ENCODE peak calls at places on chromosomes 2 and 18, in seven cellular contexts. C is fibroblast of lung, B is esophagus squamous epithelium, Y is stomach, E is GM06990, O is NB4, G is OCI-LY7. R is an unnamed sample.

GRCh38 chr18:74689251-74689650 is 91.6 kb downstream of the ZNF407 start:
- DNase-seq in C (peak), B (no peak), Y (no peak), E (no peak), O (no peak), G (no peak), R (peak)

GRCh38 chr2:28346587-28346986 is 46.1 kb upstream of the FOSL2 start:
- DNase-seq in C (no peak), B (no peak), Y (no peak), E (no peak), O (no peak), G (no peak), R (no peak)

GRCh38 chr2:109647636-109648035 is 33.5 kb downstream of the SOWAHC start:
- DNase-seq in C (peak), B (no peak), Y (no peak), E (no peak), O (no peak), G (no peak), R (no peak)

GRCh38 chr2:240956161-240956934 is 42.1 kb upstream of the SNED1 start:
- DNase-seq in C (no peak), B (no peak), Y (peak), E (no peak), O (no peak), G (no peak), R (no peak)

GRCh38 chr2:953975-954686 is 3.5 kb downstream of the SNTG2 start:
- DNase-seq in C (peak), B (no peak), Y (no peak), E (no peak), O (peak), G (no peak), R (peak)

GRCh38 chr2:188338463-188338862 is 46.8 kb downstream of the GULP1 start:
- DNase-seq in C (no peak), B (no peak), Y (no peak), E (no peak), O (no peak), G (no peak), R (no peak)

GRCh38 chr18:45874501-45875184 is 49.2 kb downstream of the SIGLEC15 start:
- DNase-seq in C (peak), B (no peak), Y (no peak), E (peak), O (peak), G (peak), R (no peak)

GRCh38 chr18:46899274-46899948 is 17.9 kb downstream of the PIAS2 start:
- DNase-seq in C (peak), B (no peak), Y (no peak), E (no peak), O (no peak), G (no peak), R (no peak)

GRCh38 chr2:85750509-85751299 is 3.1 kb upstream of the ATOH8 start:
- DNase-seq in C (peak), B (peak), Y (peak), E (no peak), O (peak), G (peak), R (peak)

GRCh38 chr2:108199726-108200125 is 40.0 kb upstream of the SULT1C3 start:
- DNase-seq in C (peak), B (no peak), Y (no peak), E (no peak), O (no peak), G (no peak), R (no peak)

GRCh38 chr2:29000481-29000880 is 19.4 kb downstream of the TOGARAM2 start:
- DNase-seq in C (no peak), B (no peak), Y (peak), E (peak), O (peak), G (peak), R (no peak)

GRCh38 chr2:201656102-201656501 is 12.8 kb upstream of the TMEM237 start:
- DNase-seq in C (no peak), B (no peak), Y (no peak), E (no peak), O (no peak), G (no peak), R (no peak)

GRCh38 chr2:19426144-19426543 is 67.7 kb upstream of the OSR1 start:
- DNase-seq in C (no peak), B (no peak), Y (no peak), E (no peak), O (no peak), G (no peak), R (no peak)

GRCh38 chr2:22078701-22079100 is 954.9 kb downstream of the TDRD15 start:
- DNase-seq in C (no peak), B (no peak), Y (no peak), E (no peak), O (no peak), G (no peak), R (no peak)

GRCh38 chr2:96788393-96789244 is 27.4 kb upstream of the CNNM3 start:
- DNase-seq in C (peak), B (no peak), Y (peak), E (no peak), O (no peak), G (no peak), R (peak)

GRCh38 chr2:38533180-38533579 is 69.5 kb downstream of the HNRNPLL start:
- DNase-seq in C (no peak), B (no peak), Y (no peak), E (peak), O (no peak), G (peak), R (no peak)

GRCh38 chr18:77039196-77040140 is 93.1 kb downstream of the MBP start:
- DNase-seq in C (peak), B (no peak), Y (no peak), E (no peak), O (no peak), G (no peak), R (no peak)

GRCh38 chr18:48802543-48803428 is 148.0 kb downstream of the SMAD7 start:
- DNase-seq in C (no peak), B (no peak), Y (peak), E (no peak), O (no peak), G (no peak), R (no peak)

GRCh38 chr2:73640537-73640936 is 1.7 kb downstream of the NAT8 start:
- DNase-seq in C (no peak), B (no peak), Y (peak), E (no peak), O (no peak), G (no peak), R (peak)

GRCh38 chr2:2254206-2254605 is 76.9 kb downstream of the MYT1L start:
- DNase-seq in C (no peak), B (no peak), Y (no peak), E (no peak), O (no peak), G (no peak), R (no peak)

GRCh38 chr2:163182764-163183354 is 344.3 kb upstream of the KCNH7 start:
- DNase-seq in C (peak), B (no peak), Y (no peak), E (no peak), O (peak), G (peak), R (peak)

GRCh38 chr2:70888389-70888924 is 47.2 kb upstream of the ATP6V1B1 start:
- DNase-seq in C (no peak), B (no peak), Y (no peak), E (no peak), O (no peak), G (no peak), R (no peak)

GRCh38 chr2:94622113-94622618 is 249.1 kb upstream of the TEKT4 start:
- DNase-seq in C (peak), B (no peak), Y (no peak), E (no peak), O (no peak), G (no peak), R (no peak)

GRCh38 chr2:98478861-98479770 is 34.5 kb downstream of the INPP4A start:
- DNase-seq in C (no peak), B (no peak), Y (no peak), E (no peak), O (peak), G (no peak), R (no peak)

GRCh38 chr2:1991706-1992245 is 247.5 kb upstream of the PXDN start:
- DNase-seq in C (no peak), B (no peak), Y (no peak), E (no peak), O (no peak), G (no peak), R (no peak)

GRCh38 chr18:27685807-27686412 is 491.0 kb downstream of the CDH2 start:
- DNase-seq in C (peak), B (no peak), Y (peak), E (no peak), O (peak), G (peak), R (peak)

GRCh38 chr2:26692814-26693286 is 328 bp downstream of the KCNK3 start:
- DNase-seq in C (peak), B (no peak), Y (no peak), E (no peak), O (no peak), G (no peak), R (peak)

GRCh38 chr2:8954990-8955389 is 48.5 kb downstream of the MBOAT2 start:
- DNase-seq in C (peak), B (no peak), Y (no peak), E (no peak), O (no peak), G (no peak), R (no peak)

GRCh38 chr18:44938396-44939036 is 257.8 kb downstream of the SETBP1 start:
- DNase-seq in C (no peak), B (no peak), Y (peak), E (no peak), O (no peak), G (no peak), R (no peak)

GRCh38 chr2:49403722-49404507 is 249.6 kb upstream of the FSHR start:
- DNase-seq in C (no peak), B (no peak), Y (no peak), E (no peak), O (no peak), G (no peak), R (peak)

DNA sequence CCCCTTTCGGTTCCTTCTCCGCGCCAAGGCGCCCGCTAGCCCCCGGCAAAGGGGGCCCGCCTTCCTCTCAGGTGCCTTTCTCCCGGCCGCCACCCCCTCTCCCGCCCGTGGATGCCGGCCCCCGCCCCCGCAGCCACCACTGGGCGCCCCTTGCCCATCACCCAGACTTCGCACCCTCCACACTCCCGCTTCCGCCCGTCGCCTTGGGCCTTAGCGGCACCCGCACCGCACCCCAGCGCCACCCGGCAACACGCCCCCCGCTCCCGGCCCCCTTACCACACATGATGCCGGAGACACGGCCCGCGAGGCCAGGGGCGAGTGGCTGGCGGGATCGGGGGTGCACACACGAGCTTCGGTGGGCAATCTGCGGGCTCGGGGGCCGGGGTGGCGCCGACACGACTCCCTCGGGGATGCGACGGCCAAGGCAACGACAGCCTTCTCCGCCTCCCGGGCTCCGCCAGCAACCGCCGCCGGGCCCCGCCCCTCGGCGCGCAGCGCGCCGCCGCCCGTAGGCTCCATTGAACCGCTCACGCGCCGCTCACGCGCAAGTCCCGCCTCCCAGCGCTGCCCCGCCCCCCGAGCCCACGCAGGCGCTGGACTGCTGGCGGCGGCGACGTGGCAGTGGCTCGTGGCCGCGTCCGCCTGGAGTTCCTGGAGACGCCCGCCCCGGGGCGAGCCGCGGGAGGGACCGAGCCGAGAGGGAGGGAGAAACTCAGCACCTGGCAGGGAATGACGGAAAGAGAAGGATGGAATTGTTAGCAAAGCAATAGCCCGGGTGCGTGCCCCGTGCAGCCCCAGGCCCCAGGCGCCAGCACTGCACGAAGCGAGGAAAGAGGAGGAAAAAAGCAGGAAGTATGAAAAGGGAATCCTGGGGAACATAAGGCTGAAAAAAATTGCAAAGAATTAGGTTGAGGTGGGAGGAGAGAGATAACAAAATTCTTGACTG is at the start of gene GFPT1:
- DNase-seq in C (peak), B (peak), Y (peak), E (peak), O (peak), G (peak), R (peak)
- TF ChIP-seq CTCF in C (no peak), B (no peak), Y (no peak), E (no peak), O (no peak), G (no peak), R (no peak)

GRCh38 chr2:86815616-86816015 is 24.9 kb upstream of the CD8A start:
- DNase-seq in C (no peak), B (no peak), Y (no peak), E (no peak), O (no peak), G (no peak), R (no peak)
- H3K4me3 ChIP-seq in C (no peak), B (no peak), Y (no peak), E (no peak), O (no peak), G (no peak), R (no peak)

GRCh38 chr2:149648282-149649030 is 60.9 kb upstream of the MMADHC start:
- DNase-seq in C (peak), B (no peak), Y (no peak), E (no peak), O (no peak), G (no peak), R (peak)
- TF ChIP-seq CTCF in C (no peak), B (no peak), Y (no peak), E (no peak), O (no peak), G (no peak), R (no peak)

DNA sequence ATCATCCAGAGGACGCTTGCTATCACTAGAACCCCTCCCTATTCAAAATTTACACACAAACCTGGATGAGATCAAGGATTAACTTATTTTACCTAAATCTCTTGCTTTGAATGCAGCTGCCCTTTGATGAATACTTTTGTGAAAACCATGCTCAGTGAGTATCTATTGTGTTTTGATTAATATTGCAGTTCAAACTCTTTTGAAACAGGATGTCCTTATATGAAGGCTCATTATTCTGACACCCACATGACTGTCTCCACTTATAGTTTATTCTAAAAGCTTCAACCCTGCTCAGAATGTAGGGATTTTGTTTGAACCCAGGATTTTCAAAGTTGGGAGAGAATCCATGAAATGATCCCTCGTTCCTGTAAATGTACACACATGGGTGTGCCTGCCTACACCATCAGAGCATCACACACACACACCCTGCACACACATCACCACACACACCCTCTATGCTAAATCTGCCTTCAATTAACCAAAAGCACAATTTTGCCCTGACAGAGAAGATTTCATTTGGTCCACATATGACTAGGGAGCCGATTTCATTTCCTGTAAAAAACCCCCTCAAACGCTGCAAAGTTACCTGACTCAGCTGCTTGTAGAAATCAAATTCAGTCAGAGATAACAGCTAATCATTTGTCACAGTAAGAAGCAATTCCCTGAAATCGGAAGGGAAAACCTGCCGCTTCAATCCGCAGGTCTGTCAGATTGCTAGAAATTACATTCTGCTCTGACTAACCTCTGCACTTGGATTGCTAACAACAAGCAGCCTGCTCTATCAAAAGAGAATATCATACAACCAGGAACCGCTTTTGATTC is 65.2 kb downstream of the ZEB2 start:
- DNase-seq in C (no peak), B (no peak), Y (no peak), E (no peak), O (no peak), G (no peak), R (no peak)
- H3K4me3 ChIP-seq in C (peak), B (no peak), Y (no peak), E (no peak), O (no peak), G (peak), R (no peak)

GRCh38 chr2:15281681-15282080 is 279.5 kb downstream of the NBAS start:
- DNase-seq in C (no peak), B (no peak), Y (no peak), E (no peak), O (no peak), G (no peak), R (no peak)
- TF ChIP-seq CTCF in C (no peak), B (no peak), Y (no peak), E (no peak), O (no peak), G (no peak), R (no peak)

GRCh38 chr2:7773974-7774365 is 856.8 kb downstream of the RNF144A start:
- DNase-seq in C (no peak), B (no peak), Y (no peak), E (no peak), O (no peak), G (no peak), R (no peak)
- H3K4me3 ChIP-seq in C (no peak), B (no peak), Y (no peak), E (no peak), O (no peak), G (no peak), R (no peak)

GRCh38 chr2:31390324-31390723 is 24.2 kb downstream of the XDH start:
- DNase-seq in C (peak), B (no peak), Y (no peak), E (no peak), O (no peak), G (no peak), R (no peak)
- TF ChIP-seq CTCF in C (no peak), B (no peak), Y (no peak), E (no peak), O (no peak), G (no peak), R (no peak)

GRCh38 chr2:36710858-36711520 is 14.5 kb downstream of the VIT start:
- DNase-seq in C (no peak), B (no peak), Y (no peak), E (no peak), O (no peak), G (no peak), R (no peak)

GRCh38 chr2:36717556-36718266 is 21.2 kb downstream of the VIT start:
- DNase-seq in C (no peak), B (no peak), Y (no peak), E (no peak), O (no peak), G (no peak), R (no peak)

GRCh38 chr2:36713300-36713699 is 16.8 kb downstream of the VIT start:
- DNase-seq in C (no peak), B (no peak), Y (no peak), E (no peak), O (no peak), G (no peak), R (no peak)

DNA sequence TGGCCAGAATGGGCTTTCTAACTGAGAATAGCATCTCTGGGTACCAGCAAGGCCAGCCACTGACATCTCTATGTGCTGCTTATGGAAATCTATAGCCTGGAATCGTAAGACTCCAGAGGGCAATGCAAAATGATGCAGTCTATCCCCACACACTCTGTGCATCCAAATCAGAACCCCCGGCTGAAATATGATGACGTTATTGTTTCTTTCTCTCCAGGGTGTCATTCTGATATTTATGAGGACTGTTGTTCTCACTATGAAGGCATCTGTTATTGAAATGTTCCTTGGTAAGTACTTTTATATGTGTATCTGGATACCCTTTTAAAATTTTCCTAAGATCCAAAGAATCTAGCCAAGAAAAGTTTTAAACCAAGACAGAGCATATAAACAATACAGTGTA is 19.6 kb downstream of the VIT start:
- DNase-seq in C (no peak), B (no peak), Y (no peak), E (no peak), O (no peak), G (no peak), R (no peak)
- H3K4me3 ChIP-seq in C (no peak), B (no peak), Y (no peak), E (no peak), O (no peak), G (no peak), R (no peak)

GRCh38 chr2:161943012-161943411 is 131.0 kb downstream of the DPP4 start:
- DNase-seq in C (no peak), B (no peak), Y (no peak), E (no peak), O (no peak), G (no peak), R (no peak)

GRCh38 chr2:161947394-161947793 is 126.6 kb downstream of the DPP4 start:
- DNase-seq in C (no peak), B (no peak), Y (no peak), E (no peak), O (no peak), G (no peak), R (no peak)

GRCh38 chr2:161946489-161947107 is 127.4 kb downstream of the DPP4 start:
- DNase-seq in C (peak), B (no peak), Y (no peak), E (peak), O (peak), G (peak), R (peak)
- TF ChIP-seq CTCF in C (peak), B (no peak), Y (peak), E (peak), O (peak), G (peak), R (peak)